ENCODE peak calls at places on chromosomes 12 and 14, in four cellular contexts. R is PC-3, Q is fibroblast of lung, H is astrocyte. E is an unnamed sample.

GRCh38 chr14:71060274-71060673 is 153.0 kb downstream of the PCNX1 start:
- DNase-seq in R (no peak), Q (no peak), H (no peak), E (no peak)

GRCh38 chr12:96988919-96989318 is 81.9 kb downstream of the NEDD1 start:
- DNase-seq in R (no peak), Q (no peak), H (no peak), E (no peak)

GRCh38 chr14:59127437-59127732 is 61.1 kb upstream of the DAAM1 start:
- DNase-seq in R (no peak), Q (no peak), H (no peak), E (no peak)

GRCh38 chr12:19848426-19848825 is 409.1 kb downstream of the AEBP2 start:
- DNase-seq in R (no peak), Q (no peak), H (no peak), E (no peak)

GRCh38 chr12:91781114-91781513 is 364.5 kb downstream of the BTG1 start:
- DNase-seq in R (peak), Q (peak), H (peak), E (no peak)

GRCh38 chr12:45730842-45731336 is 1.4 kb downstream of the ARID2 start:
- DNase-seq in R (peak), Q (peak), H (peak), E (no peak)

GRCh38 chr12:111330800-111331752 is 37.8 kb downstream of the PHETA1 start:
- DNase-seq in R (peak), Q (peak), H (peak), E (no peak)

GRCh38 chr14:53151523-53151866 is 1.6 kb downstream of the DDHD1 start:
- DNase-seq in R (no peak), Q (no peak), H (no peak), E (no peak)

GRCh38 chr12:12985817-12986408 is 14.2 kb downstream of the HEBP1 start:
- DNase-seq in R (peak), Q (peak), H (no peak), E (no peak)

GRCh38 chr12:72264548-72265175 is 7.5 kb upstream of the TRHDE start:
- DNase-seq in R (peak), Q (peak), H (no peak), E (no peak)

GRCh38 chr12:68001486-68002466 is 12.5 kb downstream of the IFNG-AS1 start:
- DNase-seq in R (peak), Q (peak), H (no peak), E (no peak)

GRCh38 chr12:105334001-105334400 is 3.5 kb downstream of the C12orf75 start:
- DNase-seq in R (no peak), Q (peak), H (peak), E (no peak)

GRCh38 chr14:92426237-92426636 is 87.3 kb upstream of the RIN3 start:
- DNase-seq in R (no peak), Q (peak), H (peak), E (no peak)

GRCh38 chr12:26010293-26010821 is 51.9 kb downstream of the RASSF8 start:
- DNase-seq in R (peak), Q (no peak), H (peak), E (no peak)

GRCh38 chr12:26011099-26011498 is 52.6 kb downstream of the RASSF8 start:
- DNase-seq in R (no peak), Q (peak), H (peak), E (no peak)

GRCh38 chr12:26014085-26014484 is 55.6 kb downstream of the RASSF8 start:
- DNase-seq in R (no peak), Q (no peak), H (no peak), E (no peak)

GRCh38 chr12:26007563-26007962 is 49.1 kb downstream of the RASSF8 start:
- DNase-seq in R (no peak), Q (peak), H (no peak), E (no peak)

DNA sequence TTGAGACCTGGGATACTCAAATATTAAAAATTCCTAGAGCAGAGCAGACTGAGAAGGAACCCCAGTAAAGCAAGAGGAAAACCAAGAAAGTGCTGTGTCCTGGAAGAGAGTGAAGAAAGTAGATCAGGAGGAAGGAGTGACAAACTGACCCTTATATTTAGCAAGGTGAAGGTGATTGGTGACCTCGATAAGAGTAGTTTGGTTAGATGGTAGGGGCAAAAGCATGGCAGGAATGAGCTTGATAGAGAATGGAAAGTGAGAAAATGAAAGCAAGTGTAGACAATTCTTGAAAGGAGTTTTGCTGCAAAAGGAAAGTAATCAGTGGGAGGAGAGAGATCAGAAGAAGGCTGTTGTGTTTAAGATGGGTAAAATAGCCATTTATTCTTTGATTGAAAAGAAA is 51.1 kb downstream of the RASSF8 start:
- DNase-seq in R (no peak), Q (no peak), H (no peak), E (no peak)
- H3K27ac ChIP-seq in R (peak), Q (peak), H (no peak), E (no peak)

DNA sequence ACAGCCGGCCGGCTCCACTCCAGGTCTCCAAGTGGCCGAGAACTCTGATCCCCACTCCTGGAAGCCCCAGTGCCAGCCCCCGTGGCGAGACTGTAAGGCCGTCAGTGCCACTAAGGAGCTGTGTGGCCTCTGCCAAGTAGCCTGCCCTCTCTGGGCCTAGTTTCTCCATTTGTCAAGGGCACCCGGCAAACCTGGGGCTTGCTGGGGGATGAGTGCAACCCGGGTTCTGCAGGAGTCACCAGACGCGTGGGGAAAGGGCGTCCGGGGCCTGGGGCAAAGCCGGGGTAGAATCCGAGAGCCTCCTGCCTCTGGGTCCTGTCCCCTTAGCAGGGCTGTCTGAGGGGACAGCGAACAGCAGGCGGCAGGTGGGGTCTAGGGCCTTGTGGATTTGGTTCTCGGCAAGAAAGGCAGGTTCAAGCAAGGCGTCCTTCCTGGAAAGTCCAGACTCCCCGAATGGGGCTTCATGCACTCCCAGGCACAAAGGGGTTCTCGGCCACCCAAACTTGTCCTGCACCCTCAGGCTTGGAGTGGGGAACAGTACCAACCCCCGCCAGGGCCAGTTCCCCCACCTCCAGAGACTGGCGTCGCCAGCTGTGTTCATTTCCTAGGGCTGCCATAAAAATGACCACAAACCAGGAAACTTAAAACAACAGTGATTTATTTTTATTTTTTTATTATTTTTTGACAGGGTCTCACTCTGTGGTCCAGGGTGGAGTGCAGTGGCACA is 56.0 kb downstream of the NCOR2 start:
- DNase-seq in R (no peak), Q (no peak), H (no peak), E (no peak)
- H3K9ac ChIP-seq in R (no peak), Q (no peak), H (no peak), E (no peak)

DNA sequence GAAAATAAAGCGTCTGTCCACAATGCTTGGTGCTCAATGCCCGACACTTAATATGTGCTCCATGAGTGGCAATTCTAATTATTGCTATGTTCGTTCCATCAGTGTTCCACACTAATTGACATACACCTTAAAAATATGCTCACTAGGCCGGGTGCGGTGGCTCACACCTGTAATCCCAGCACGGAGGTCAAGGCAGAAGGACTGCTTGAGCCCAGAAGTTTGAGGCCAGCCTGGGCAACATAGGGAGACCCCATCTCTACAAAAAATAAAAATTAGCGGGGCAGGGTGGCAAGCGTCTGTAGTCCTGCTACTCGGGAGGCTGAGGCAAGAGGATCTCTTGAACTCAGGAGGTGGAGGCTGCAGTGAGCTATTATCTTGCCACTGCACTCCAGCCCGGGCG is 635 bp upstream of the HECTD4 start:
- DNase-seq in R (no peak), Q (no peak), H (no peak), E (no peak)
- H3K4me3 ChIP-seq in R (peak), Q (peak), H (peak), E (peak)

DNA sequence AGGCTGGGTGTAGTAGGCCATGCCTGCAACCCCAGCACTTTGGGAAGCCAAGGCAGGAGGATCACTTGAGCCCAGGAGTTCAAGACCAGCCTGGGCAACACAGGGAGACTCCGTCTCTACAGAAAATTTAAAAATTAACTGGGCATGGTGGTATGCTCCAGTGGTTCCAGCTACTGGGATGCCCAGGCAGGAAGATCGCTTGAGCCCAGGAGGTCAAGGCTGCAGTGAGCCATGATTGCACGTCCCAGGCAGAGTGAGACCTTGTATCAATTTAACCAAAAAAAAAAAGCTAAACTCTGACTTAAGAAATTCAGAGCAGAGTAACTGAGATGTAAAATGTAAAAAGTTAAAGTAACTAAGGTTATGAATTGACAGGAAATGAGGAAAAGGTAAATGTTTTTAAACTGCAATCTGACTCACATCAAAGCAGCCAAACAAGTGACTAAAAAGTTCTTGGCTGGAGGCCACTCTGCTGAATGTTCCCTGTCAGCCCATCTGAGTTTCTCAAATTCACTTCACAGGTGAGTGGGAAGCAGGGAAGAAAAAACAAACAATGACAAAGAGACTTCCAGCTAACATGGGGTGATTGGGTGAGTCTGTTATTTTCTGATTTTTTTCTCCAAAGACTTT is 21.3 kb downstream of the PRKD1 start:
- DNase-seq in R (peak), Q (peak), H (peak), E (no peak)
- H3K27ac ChIP-seq in R (peak), Q (no peak), H (no peak), E (no peak)

GRCh38 chr12:130444986-130445385 is 107.3 kb downstream of the PIWIL1 start:
- DNase-seq in R (no peak), Q (no peak), H (no peak), E (no peak)
- H3K9ac ChIP-seq in R (no peak), Q (no peak), H (no peak), E (no peak)